ENCODE peak calls at places on chromosomes 12 and 14, in five cellular contexts. H, A, Y, Z and U are unnamed samples.

GRCh38 chr12:122841544-122842321 is 6.5 kb downstream of the HIP1R start:
- DNase-seq in H (no peak), Y (no peak), Z (no peak), A (no peak), U (no peak)

GRCh38 chr14:72605096-72605920 is 288.6 kb downstream of the DPF3 start:
- DNase-seq in H (no peak), Z (no peak), A (no peak), Y (no peak), U (peak)

GRCh38 chr12:13561923-13562322 is 365.4 kb downstream of the EMP1 start:
- DNase-seq in Y (no peak), H (no peak), A (no peak), Z (no peak), U (no peak)

GRCh38 chr14:54220122-54220691 is 176.6 kb upstream of the CDKN3 start:
- DNase-seq in Z (peak), H (no peak), A (peak), Y (no peak), U (no peak)

GRCh38 chr12:12467222-12467621 is 95.4 kb downstream of the DUSP16 start:
- DNase-seq in A (no peak), Z (no peak), H (no peak), Y (no peak), U (no peak)

GRCh38 chr12:103807561-103808238 is 33.3 kb downstream of the NT5DC3 start:
- DNase-seq in Z (no peak), H (no peak), Y (no peak), A (no peak), U (no peak)

GRCh38 chr12:87801860-87802720 is 227.1 kb downstream of the C12orf50 start:
- DNase-seq in Y (no peak), H (no peak), A (no peak), Z (no peak), U (no peak)

GRCh38 chr12:90149453-90149852 is 440.8 kb upstream of the ATP2B1 start:
- DNase-seq in Z (no peak), H (no peak), A (no peak), Y (no peak), U (no peak)

GRCh38 chr14:35400707-35401421 is 3.7 kb downstream of the NFKBIA start:
- DNase-seq in Y (no peak), H (no peak), Z (no peak), A (no peak), U (peak)

GRCh38 chr14:65555358-65555757 is 142.8 kb downstream of the FUT8 start:
- DNase-seq in A (no peak), Z (no peak), Y (no peak), H (no peak), U (no peak)

GRCh38 chr12:123522164-123522563 is 11.4 kb downstream of the RILPL1 start:
- DNase-seq in H (no peak), Y (no peak), A (peak), Z (peak), U (no peak)

GRCh38 chr14:96578619-96579018 is 76.4 kb downstream of the PAPOLA start:
- DNase-seq in A (no peak), H (no peak), Y (no peak), Z (no peak), U (no peak)

GRCh38 chr14:93772263-93772662 is 16.0 kb downstream of the PRIMA1 start:
- DNase-seq in Y (no peak), A (peak), H (no peak), Z (no peak), U (no peak)

GRCh38 chr12:41217731-41218130 is 29.6 kb downstream of the PDZRN4 start:
- DNase-seq in H (no peak), Y (no peak), A (no peak), Z (no peak), U (no peak)

GRCh38 chr12:89461190-89461589 is 63.4 kb downstream of the GALNT4 start:
- DNase-seq in A (no peak), Y (no peak), Z (no peak), H (no peak), U (no peak)

GRCh38 chr12:128973883-128974681 is 120.8 kb downstream of the GLT1D1 start:
- DNase-seq in Z (no peak), Y (no peak), H (no peak), A (no peak), U (no peak)

GRCh38 chr12:128974881-128975280 is 121.6 kb downstream of the GLT1D1 start:
- DNase-seq in Y (no peak), A (no peak), H (no peak), Z (no peak), U (no peak)

GRCh38 chr12:128971802-128972201 is 118.5 kb downstream of the GLT1D1 start:
- DNase-seq in Z (no peak), H (no peak), A (no peak), Y (no peak), U (no peak)

GRCh38 chr12:128980623-128981022 is 127.3 kb downstream of the GLT1D1 start:
- DNase-seq in Y (no peak), A (no peak), Z (no peak), H (no peak), U (no peak)

DNA sequence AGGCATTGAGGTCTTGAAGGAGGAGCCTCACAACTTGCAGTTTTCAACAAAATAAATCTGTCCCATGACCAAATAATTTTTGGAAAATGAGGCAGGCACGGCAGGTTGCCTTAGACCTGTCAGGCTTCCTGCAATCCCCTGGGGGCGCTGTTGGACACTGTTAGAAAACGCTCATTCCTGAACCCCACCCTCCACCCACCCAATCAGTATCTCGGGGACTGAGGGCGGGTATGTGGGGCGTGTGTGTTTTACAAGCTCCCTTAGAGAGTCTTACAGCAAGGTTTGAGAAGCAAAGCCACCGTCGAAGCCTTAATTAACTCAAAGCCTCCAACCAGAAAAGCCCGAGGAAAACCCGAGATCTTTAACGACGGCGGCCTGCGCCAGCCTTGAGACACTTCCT is 122.8 kb downstream of the GLT1D1 start:
- DNase-seq in H (no peak), Y (no peak), Z (no peak), A (peak), U (no peak)
- TF ChIP-seq CTCF in H (no peak), Y (no peak), Z (no peak), A (no peak), U (no peak)

GRCh38 chr12:54324617-54325441 is at the start of gene COPZ1:
- DNase-seq in Z (peak), Y (peak), H (peak), A (peak), U (peak)
- TF ChIP-seq CTCF in Z (peak), Y (no peak), H (peak), A (peak), U (peak)

DNA sequence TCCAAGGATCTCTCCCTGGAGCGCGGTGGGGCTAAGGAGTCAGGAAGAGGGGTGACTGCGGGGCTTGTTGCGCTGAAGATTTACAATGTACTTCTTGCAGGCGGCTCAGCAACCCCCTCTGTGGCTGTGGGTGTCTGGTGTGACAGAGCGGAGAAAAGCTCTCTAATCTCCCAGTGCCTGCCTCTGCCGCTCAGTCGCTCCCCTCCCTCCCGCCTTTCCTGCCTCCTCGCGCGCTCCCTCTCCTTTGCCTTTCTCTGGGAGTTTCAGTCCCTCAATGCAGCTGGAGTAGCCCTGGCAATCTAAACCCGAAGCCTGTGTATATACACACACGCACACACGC is 799 bp upstream of the TRHDE start:
- DNase-seq in A (peak), H (peak), Z (no peak), Y (no peak), U (no peak)
- TF ChIP-seq CTCF in A (no peak), H (no peak), Z (no peak), Y (no peak), U (no peak)

GRCh38 chr14:20112321-20112720 is 1.8 kb downstream of the OR4K17 start:
- DNase-seq in Y (no peak), A (no peak), H (no peak), Z (no peak), U (no peak)
- TF ChIP-seq CTCF in Y (no peak), A (no peak), H (no peak), Z (no peak), U (no peak)

GRCh38 chr14:85534914-85535313 is 5.0 kb downstream of the FLRT2 start:
- DNase-seq in A (no peak), Y (no peak), Z (no peak), H (no peak), U (no peak)

GRCh38 chr14:85535316-85535715 is 5.4 kb downstream of the FLRT2 start:
- DNase-seq in Z (no peak), Y (no peak), A (no peak), H (no peak), U (no peak)

GRCh38 chr14:85536835-85537195 is 6.9 kb downstream of the FLRT2 start:
- DNase-seq in A (no peak), Y (no peak), H (no peak), Z (no peak), U (no peak)

GRCh38 chr14:85537526-85537925 is 7.6 kb downstream of the FLRT2 start:
- DNase-seq in Z (no peak), H (no peak), A (no peak), Y (no peak), U (no peak)

DNA sequence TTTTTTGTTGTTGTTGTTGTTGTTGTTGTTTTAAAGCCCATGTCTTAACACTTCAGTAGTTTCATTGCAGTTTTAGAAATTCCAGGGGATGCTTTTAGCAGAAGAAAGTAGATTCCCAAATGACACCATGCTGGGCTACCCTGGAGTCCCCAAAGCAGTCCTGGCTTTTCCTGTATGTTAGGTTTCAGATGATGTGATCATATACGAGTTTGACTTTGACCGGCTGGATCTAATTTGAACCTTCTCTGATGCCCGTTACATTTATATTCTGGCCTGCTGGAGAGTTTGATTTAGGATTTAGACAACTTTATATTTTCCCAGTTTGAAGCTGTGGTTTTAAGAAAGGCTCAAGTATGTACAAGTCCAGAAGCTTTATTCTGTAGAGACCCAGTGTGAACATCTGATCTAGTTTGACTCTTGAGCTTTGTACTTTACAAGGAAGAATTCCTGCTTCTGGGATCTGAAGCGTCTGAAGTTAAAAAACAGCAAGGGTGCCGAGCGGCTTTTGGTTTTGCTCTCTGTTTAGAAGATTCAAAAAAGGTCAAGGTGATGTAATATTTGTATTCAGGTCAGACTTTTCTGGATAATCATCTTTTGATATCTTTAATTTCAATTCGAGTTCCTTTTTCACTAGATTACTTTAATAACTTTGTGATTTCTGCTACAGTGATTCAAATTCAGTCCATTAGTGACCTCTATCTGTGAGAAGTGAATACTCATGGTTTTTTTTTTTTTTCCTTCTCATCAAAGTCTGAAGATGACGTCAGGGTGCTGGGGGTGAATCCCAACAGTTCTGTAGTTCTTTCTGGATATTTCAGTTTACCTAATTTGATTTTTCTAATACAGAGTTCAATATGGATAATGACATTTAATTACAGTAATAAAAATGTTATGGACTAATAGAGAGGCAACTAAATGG is 6.2 kb downstream of the FLRT2 start:
- DNase-seq in H (peak), Y (no peak), Z (no peak), A (no peak), U (no peak)
- TF ChIP-seq CTCF in H (peak), Y (no peak), Z (peak), A (peak), U (no peak)